ENCODE peak calls at places on chromosome 3, in four cellular contexts. K is foreskin fibroblast; C is activated CD4-positive, alpha-beta memory T cell treated with anti-CD3 and anti-CD28 coated beads, Interleukin-2, amount 10 ng/mL, durations not matched to agents 7 days and 5 days; S is NCI-H82. E is an unnamed sample.

GRCh38 chr3:79960594-79960993 is 192.8 kb upstream of the ROBO1 start:
- DNase-seq in K (no peak), C (no peak), S (no peak), E (no peak)

GRCh38 chr3:193971268-193971751 is 164.6 kb upstream of the HES1 start:
- DNase-seq in K (no peak), C (no peak), S (no peak), E (no peak)

GRCh38 chr3:114848087-114848486 is 299.0 kb downstream of the ZBTB20 start:
- DNase-seq in K (no peak), C (no peak), S (peak), E (no peak)

GRCh38 chr3:58350627-58351013 is 17.9 kb downstream of the PXK start:
- DNase-seq in K (peak), C (no peak), S (no peak), E (no peak)

GRCh38 chr3:52068055-52068704 is 11.8 kb upstream of the DUSP7 start:
- DNase-seq in K (peak), C (no peak), S (no peak), E (no peak)

GRCh38 chr3:140499114-140499757 is 178.6 kb upstream of the TRIM42 start:
- DNase-seq in K (no peak), C (no peak), S (peak), E (peak)

GRCh38 chr3:7574435-7574834 is 713.5 kb downstream of the GRM7 start:
- DNase-seq in K (no peak), C (no peak), S (no peak), E (no peak)

GRCh38 chr3:114758828-114759709 is 388.0 kb downstream of the ZBTB20 start:
- DNase-seq in K (peak), C (no peak), S (no peak), E (no peak)

GRCh38 chr3:113018461-113019181 is 27.8 kb downstream of the GTPBP8 start:
- DNase-seq in K (no peak), C (no peak), S (no peak), E (no peak)

GRCh38 chr3:189557824-189558223 is 73.4 kb upstream of the TP63 start:
- DNase-seq in K (no peak), C (no peak), S (no peak), E (no peak)

GRCh38 chr3:129592362-129593150 is 13.9 kb downstream of the PLXND1 start:
- DNase-seq in K (no peak), C (no peak), S (peak), E (peak)

E was measured in NCI-H510A treated with DMSO at 0.1 percent for 48 hours.